ENCODE peak calls at places on chromosomes 6 and 20, in nine cellular contexts. One of them, this sample, is unnamed. For H3K4me1, the result is how much of the 10 kb centered on the place peaks cover.

GRCh38 chr6:152129606-152130249 is 322.2 kb downstream of the ESR1 start:
- DNase-seq in ascending aorta: no peak
- DNase-seq in prostate gland: no peak
- DNase-seq in mammary epithelial cell: no peak
- DNase-seq in heart left ventricle: no peak
- DNase-seq in CD8-positive, alpha-beta T cell: no peak
- DNase-seq in pancreas: no peak
- DNase-seq in heart right ventricle: no peak
- DNase-seq in stomach: no peak
- DNase-seq in this sample: no peak

GRCh38 chr6:27562027-27562410 is 89.1 kb upstream of the ZNF184 start:
- DNase-seq in ascending aorta: no peak
- DNase-seq in prostate gland: no peak
- DNase-seq in mammary epithelial cell: peak
- DNase-seq in heart left ventricle: no peak
- DNase-seq in CD8-positive, alpha-beta T cell: no peak
- DNase-seq in pancreas: no peak
- DNase-seq in heart right ventricle: no peak
- DNase-seq in stomach: no peak
- DNase-seq in this sample: no peak

GRCh38 chr6:14882394-14883073 is 363.3 kb upstream of the JARID2 start:
- DNase-seq in ascending aorta: no peak
- DNase-seq in prostate gland: no peak
- DNase-seq in mammary epithelial cell: no peak
- DNase-seq in heart left ventricle: peak
- DNase-seq in CD8-positive, alpha-beta T cell: no peak
- DNase-seq in pancreas: no peak
- DNase-seq in heart right ventricle: no peak
- DNase-seq in stomach: no peak
- DNase-seq in this sample: no peak

GRCh38 chr6:19643713-19644112 is 193.5 kb upstream of the ID4 start:
- DNase-seq in ascending aorta: no peak
- DNase-seq in prostate gland: no peak
- DNase-seq in mammary epithelial cell: no peak
- DNase-seq in heart left ventricle: no peak
- DNase-seq in CD8-positive, alpha-beta T cell: no peak
- DNase-seq in pancreas: no peak
- DNase-seq in heart right ventricle: no peak
- DNase-seq in stomach: no peak
- DNase-seq in this sample: no peak

GRCh38 chr6:164612731-164613130 is 696.7 kb downstream of the C6orf118 start:
- DNase-seq in ascending aorta: no peak
- DNase-seq in prostate gland: no peak
- DNase-seq in mammary epithelial cell: no peak
- DNase-seq in heart left ventricle: no peak
- DNase-seq in CD8-positive, alpha-beta T cell: no peak
- DNase-seq in pancreas: no peak
- DNase-seq in heart right ventricle: no peak
- DNase-seq in stomach: no peak
- DNase-seq in this sample: no peak

GRCh38 chr6:122717350-122717749 is 62.2 kb upstream of the FABP7 start:
- DNase-seq in ascending aorta: no peak
- DNase-seq in prostate gland: no peak
- DNase-seq in mammary epithelial cell: no peak
- DNase-seq in heart left ventricle: no peak
- DNase-seq in CD8-positive, alpha-beta T cell: no peak
- DNase-seq in pancreas: no peak
- DNase-seq in heart right ventricle: no peak
- DNase-seq in stomach: no peak
- DNase-seq in this sample: no peak

GRCh38 chr20:61730631-61731362 is 334.9 kb downstream of the TAF4 start:
- DNase-seq in ascending aorta: no peak
- DNase-seq in prostate gland: no peak
- DNase-seq in mammary epithelial cell: no peak
- DNase-seq in heart left ventricle: no peak
- DNase-seq in CD8-positive, alpha-beta T cell: no peak
- DNase-seq in pancreas: no peak
- DNase-seq in heart right ventricle: no peak
- DNase-seq in stomach: no peak
- DNase-seq in this sample: no peak

GRCh38 chr20:5044075-5044620 is 42.8 kb upstream of the SLC23A2 start:
- DNase-seq in ascending aorta: no peak
- DNase-seq in prostate gland: no peak
- DNase-seq in mammary epithelial cell: no peak
- DNase-seq in heart left ventricle: no peak
- DNase-seq in CD8-positive, alpha-beta T cell: no peak
- DNase-seq in pancreas: no peak
- DNase-seq in heart right ventricle: no peak
- DNase-seq in stomach: no peak
- DNase-seq in this sample: no peak

GRCh38 chr6:145813285-145814034 is 1.1 kb downstream of the FBXO30 start:
- DNase-seq in ascending aorta: no peak
- DNase-seq in prostate gland: no peak
- DNase-seq in mammary epithelial cell: peak
- DNase-seq in heart left ventricle: no peak
- DNase-seq in CD8-positive, alpha-beta T cell: no peak
- DNase-seq in pancreas: no peak
- DNase-seq in heart right ventricle: no peak
- DNase-seq in stomach: no peak
- DNase-seq in this sample: no peak

GRCh38 chr6:348860-349396 is 42.6 kb upstream of the IRF4 start:
- DNase-seq in ascending aorta: no peak
- DNase-seq in prostate gland: no peak
- DNase-seq in mammary epithelial cell: no peak
- DNase-seq in heart left ventricle: no peak
- DNase-seq in CD8-positive, alpha-beta T cell: no peak
- DNase-seq in pancreas: no peak
- DNase-seq in heart right ventricle: peak
- DNase-seq in stomach: no peak
- DNase-seq in this sample: no peak

GRCh38 chr6:13648850-13649249 is 33.7 kb downstream of the NOL7 start:
- DNase-seq in ascending aorta: no peak
- DNase-seq in prostate gland: no peak
- DNase-seq in mammary epithelial cell: no peak
- DNase-seq in heart left ventricle: no peak
- DNase-seq in CD8-positive, alpha-beta T cell: no peak
- DNase-seq in pancreas: no peak
- DNase-seq in heart right ventricle: no peak
- DNase-seq in stomach: no peak
- DNase-seq in this sample: no peak

GRCh38 chr20:10861619-10862018 is 187.8 kb upstream of the JAG1 start:
- DNase-seq in ascending aorta: no peak
- DNase-seq in prostate gland: peak
- DNase-seq in mammary epithelial cell: peak
- DNase-seq in heart left ventricle: no peak
- DNase-seq in CD8-positive, alpha-beta T cell: no peak
- DNase-seq in pancreas: peak
- DNase-seq in heart right ventricle: no peak
- DNase-seq in stomach: peak
- DNase-seq in this sample: no peak

GRCh38 chr6:35088281-35089215 is 52.6 kb downstream of the TCP11 start:
- DNase-seq in ascending aorta: peak
- DNase-seq in prostate gland: no peak
- DNase-seq in mammary epithelial cell: no peak
- DNase-seq in heart left ventricle: peak
- DNase-seq in CD8-positive, alpha-beta T cell: no peak
- DNase-seq in pancreas: peak
- DNase-seq in heart right ventricle: no peak
- DNase-seq in stomach: no peak
- DNase-seq in this sample: no peak

GRCh38 chr20:5212897-5213296 is 86.1 kb downstream of the CDS2 start:
- DNase-seq in ascending aorta: no peak
- DNase-seq in prostate gland: no peak
- DNase-seq in mammary epithelial cell: no peak
- DNase-seq in heart left ventricle: no peak
- DNase-seq in CD8-positive, alpha-beta T cell: no peak
- DNase-seq in pancreas: no peak
- DNase-seq in heart right ventricle: no peak
- DNase-seq in stomach: no peak
- DNase-seq in this sample: no peak

GRCh38 chr6:9957330-9957729 is 457.5 kb downstream of the TFAP2A start:
- DNase-seq in ascending aorta: no peak
- DNase-seq in prostate gland: no peak
- DNase-seq in mammary epithelial cell: no peak
- DNase-seq in heart left ventricle: no peak
- DNase-seq in CD8-positive, alpha-beta T cell: no peak
- DNase-seq in pancreas: no peak
- DNase-seq in heart right ventricle: no peak
- DNase-seq in stomach: no peak
- DNase-seq in this sample: no peak

GRCh38 chr20:38680492-38681118 is 43.7 kb upstream of the SLC32A1 start:
- DNase-seq in ascending aorta: no peak
- DNase-seq in prostate gland: no peak
- DNase-seq in mammary epithelial cell: peak
- DNase-seq in heart left ventricle: no peak
- DNase-seq in CD8-positive, alpha-beta T cell: no peak
- DNase-seq in pancreas: no peak
- DNase-seq in heart right ventricle: no peak
- DNase-seq in stomach: no peak
- DNase-seq in this sample: no peak

GRCh38 chr6:143115698-143116097 is 55.0 kb downstream of the AIG1 start:
- DNase-seq in ascending aorta: no peak
- DNase-seq in prostate gland: no peak
- DNase-seq in mammary epithelial cell: no peak
- DNase-seq in heart left ventricle: no peak
- DNase-seq in CD8-positive, alpha-beta T cell: no peak
- DNase-seq in pancreas: no peak
- DNase-seq in heart right ventricle: no peak
- DNase-seq in stomach: no peak
- DNase-seq in this sample: no peak

GRCh38 chr6:16712250-16712930 is 48.9 kb downstream of the ATXN1 start:
- DNase-seq in ascending aorta: no peak
- DNase-seq in prostate gland: no peak
- DNase-seq in mammary epithelial cell: no peak
- DNase-seq in heart left ventricle: no peak
- DNase-seq in CD8-positive, alpha-beta T cell: no peak
- DNase-seq in pancreas: no peak
- DNase-seq in heart right ventricle: no peak
- DNase-seq in stomach: no peak
- DNase-seq in this sample: no peak

GRCh38 chr6:41732601-41733348 is 2.6 kb downstream of the TFEB start:
- DNase-seq in ascending aorta: no peak
- DNase-seq in prostate gland: peak
- DNase-seq in mammary epithelial cell: peak
- DNase-seq in heart left ventricle: peak
- DNase-seq in CD8-positive, alpha-beta T cell: peak
- DNase-seq in pancreas: no peak
- DNase-seq in heart right ventricle: no peak
- DNase-seq in stomach: peak
- DNase-seq in this sample: no peak
- H3K4me3 ChIP-seq in ascending aorta: peak
- H3K4me3 ChIP-seq in prostate gland: no peak
- H3K4me3 ChIP-seq in mammary epithelial cell: peak
- H3K4me3 ChIP-seq in heart left ventricle: no peak
- H3K4me3 ChIP-seq in CD8-positive, alpha-beta T cell: peak
- H3K4me3 ChIP-seq in pancreas: peak
- H3K4me3 ChIP-seq in heart right ventricle: peak
- H3K4me3 ChIP-seq in stomach: peak
- H3K4me3 ChIP-seq in this sample: peak

GRCh38 chr6:68876792-68877493 is 241.9 kb downstream of the ADGRB3 start:
- DNase-seq in ascending aorta: no peak
- DNase-seq in prostate gland: no peak
- DNase-seq in mammary epithelial cell: no peak
- DNase-seq in heart left ventricle: no peak
- DNase-seq in CD8-positive, alpha-beta T cell: no peak
- DNase-seq in pancreas: no peak
- DNase-seq in heart right ventricle: no peak
- DNase-seq in stomach: no peak
- DNase-seq in this sample: no peak
- TF ChIP-seq CTCF in ascending aorta: no peak
- TF ChIP-seq CTCF in prostate gland: peak
- TF ChIP-seq CTCF in mammary epithelial cell: peak
- TF ChIP-seq CTCF in heart left ventricle: peak
- TF ChIP-seq CTCF in CD8-positive, alpha-beta T cell: no peak
- TF ChIP-seq CTCF in pancreas: peak
- TF ChIP-seq CTCF in heart right ventricle: peak
- TF ChIP-seq CTCF in stomach: no peak
- TF ChIP-seq CTCF in this sample: peak

GRCh38 chr6:36596359-36596758 is 2.2 kb downstream of the SRSF3 start:
- DNase-seq in ascending aorta: peak
- DNase-seq in prostate gland: no peak
- DNase-seq in mammary epithelial cell: no peak
- DNase-seq in heart left ventricle: no peak
- DNase-seq in CD8-positive, alpha-beta T cell: no peak
- DNase-seq in pancreas: no peak
- DNase-seq in heart right ventricle: no peak
- DNase-seq in stomach: no peak
- DNase-seq in this sample: no peak

GRCh38 chr6:36598739-36599318 is 4.7 kb downstream of the SRSF3 start:
- DNase-seq in ascending aorta: no peak
- DNase-seq in prostate gland: no peak
- DNase-seq in mammary epithelial cell: no peak
- DNase-seq in heart left ventricle: no peak
- DNase-seq in CD8-positive, alpha-beta T cell: no peak
- DNase-seq in pancreas: no peak
- DNase-seq in heart right ventricle: no peak
- DNase-seq in stomach: no peak
- DNase-seq in this sample: no peak

GRCh38 chr6:36599791-36600209 is 5.6 kb downstream of the SRSF3 start:
- DNase-seq in ascending aorta: peak
- DNase-seq in prostate gland: no peak
- DNase-seq in mammary epithelial cell: peak
- DNase-seq in heart left ventricle: peak
- DNase-seq in CD8-positive, alpha-beta T cell: peak
- DNase-seq in pancreas: no peak
- DNase-seq in heart right ventricle: peak
- DNase-seq in stomach: peak
- DNase-seq in this sample: peak

GRCh38 chr6:36597775-36598174 is 3.6 kb downstream of the SRSF3 start:
- DNase-seq in ascending aorta: peak
- DNase-seq in prostate gland: no peak
- DNase-seq in mammary epithelial cell: no peak
- DNase-seq in heart left ventricle: no peak
- DNase-seq in CD8-positive, alpha-beta T cell: no peak
- DNase-seq in pancreas: no peak
- DNase-seq in heart right ventricle: no peak
- DNase-seq in stomach: no peak
- DNase-seq in this sample: no peak

DNA sequence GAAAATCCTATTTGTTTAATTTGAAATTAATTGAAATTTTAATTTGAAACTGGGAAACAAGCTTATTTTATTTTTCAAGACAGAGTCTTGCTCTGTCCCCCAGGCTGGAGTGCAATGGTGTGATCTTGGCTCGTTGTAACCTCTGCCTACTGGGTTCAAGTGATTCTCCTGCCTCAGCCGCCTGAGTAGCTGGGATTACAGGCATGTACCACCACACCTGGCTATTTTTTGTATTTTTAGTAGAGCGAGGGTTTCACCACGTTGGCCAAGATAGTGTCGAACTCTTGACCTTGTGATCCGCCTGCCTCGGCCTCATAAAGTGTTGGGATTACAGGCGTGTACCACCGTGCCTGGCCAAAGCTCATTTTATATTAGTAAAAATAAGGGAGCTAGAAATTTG is 4.2 kb downstream of the SRSF3 start:
- DNase-seq in ascending aorta: peak
- DNase-seq in prostate gland: no peak
- DNase-seq in mammary epithelial cell: no peak
- DNase-seq in heart left ventricle: no peak
- DNase-seq in CD8-positive, alpha-beta T cell: no peak
- DNase-seq in pancreas: no peak
- DNase-seq in heart right ventricle: no peak
- DNase-seq in stomach: no peak
- DNase-seq in this sample: peak
- H3K4me1 ChIP-seq in ascending aorta: under half
- H3K4me1 ChIP-seq in prostate gland: under half
- H3K4me1 ChIP-seq in mammary epithelial cell: under half
- H3K4me1 ChIP-seq in heart left ventricle: half or more
- H3K4me1 ChIP-seq in CD8-positive, alpha-beta T cell: half or more
- H3K4me1 ChIP-seq in pancreas: under half
- H3K4me1 ChIP-seq in heart right ventricle: half or more
- H3K4me1 ChIP-seq in stomach: half or more
- H3K4me1 ChIP-seq in this sample: under half

GRCh38 chr6:6003334-6004146 is 3.2 kb downstream of the NRN1 start:
- DNase-seq in ascending aorta: no peak
- DNase-seq in prostate gland: no peak
- DNase-seq in mammary epithelial cell: peak
- DNase-seq in heart left ventricle: peak
- DNase-seq in CD8-positive, alpha-beta T cell: no peak
- DNase-seq in pancreas: no peak
- DNase-seq in heart right ventricle: peak
- DNase-seq in stomach: no peak
- DNase-seq in this sample: no peak
- H3K4me3 ChIP-seq in ascending aorta: peak
- H3K4me3 ChIP-seq in prostate gland: no peak
- H3K4me3 ChIP-seq in mammary epithelial cell: no peak
- H3K4me3 ChIP-seq in heart left ventricle: peak
- H3K4me3 ChIP-seq in CD8-positive, alpha-beta T cell: peak
- H3K4me3 ChIP-seq in pancreas: peak
- H3K4me3 ChIP-seq in heart right ventricle: peak
- H3K4me3 ChIP-seq in stomach: peak
- H3K4me3 ChIP-seq in this sample: peak

This sample was measured in right atrium auricular region.